ENCODE peak calls at places on chromosomes 3 and 15, in ten cellular contexts. One of them, this sample, is unnamed.

GRCh38 chr3:101531473-101532086 is 18.6 kb upstream of the SENP7 start:
- DNase-seq in EH: peak
- DNase-seq in EL: peak
- DNase-seq in Panc1: no peak
- DNase-seq in posterior cingulate gyrus: no peak
- DNase-seq in Caki2: no peak
- DNase-seq in ovary: no peak
- DNase-seq in stimulated activated CD8-positive, alpha-beta memory T cell treated with anti-CD3 and anti-CD28 coated beads, Interleukin-7, amount 100 ng/mL, for 1 hour: no peak
- DNase-seq in AG09319: no peak
- DNase-seq in neural crest cell: no peak
- DNase-seq in this sample: no peak

GRCh38 chr15:101044625-101045235 is 125.6 kb downstream of the LRRK1 start:
- DNase-seq in neural crest cell: no peak
- DNase-seq in EL: no peak
- DNase-seq in Caki2: no peak
- DNase-seq in AG09319: no peak
- DNase-seq in ovary: no peak
- DNase-seq in Panc1: no peak
- DNase-seq in posterior cingulate gyrus: no peak
- DNase-seq in stimulated activated CD8-positive, alpha-beta memory T cell treated with anti-CD3 and anti-CD28 coated beads, Interleukin-7, amount 100 ng/mL, for 1 hour: no peak
- DNase-seq in EH: no peak
- DNase-seq in this sample: no peak

GRCh38 chr3:187252311-187252710 is 39.2 kb downstream of the MASP1 start:
- DNase-seq in stimulated activated CD8-positive, alpha-beta memory T cell treated with anti-CD3 and anti-CD28 coated beads, Interleukin-7, amount 100 ng/mL, for 1 hour: no peak
- DNase-seq in neural crest cell: no peak
- DNase-seq in EH: no peak
- DNase-seq in EL: no peak
- DNase-seq in posterior cingulate gyrus: no peak
- DNase-seq in Panc1: no peak
- DNase-seq in ovary: no peak
- DNase-seq in Caki2: no peak
- DNase-seq in AG09319: no peak
- DNase-seq in this sample: no peak

GRCh38 chr15:44087578-44088190 is 107.4 kb downstream of the FRMD5 start:
- DNase-seq in Panc1: peak
- DNase-seq in AG09319: peak
- DNase-seq in ovary: no peak
- DNase-seq in Caki2: peak
- DNase-seq in EL: peak
- DNase-seq in posterior cingulate gyrus: no peak
- DNase-seq in EH: peak
- DNase-seq in stimulated activated CD8-positive, alpha-beta memory T cell treated with anti-CD3 and anti-CD28 coated beads, Interleukin-7, amount 100 ng/mL, for 1 hour: no peak
- DNase-seq in neural crest cell: no peak
- DNase-seq in this sample: no peak

GRCh38 chr3:158106773-158107461 is 697 bp upstream of the SHOX2 start:
- DNase-seq in stimulated activated CD8-positive, alpha-beta memory T cell treated with anti-CD3 and anti-CD28 coated beads, Interleukin-7, amount 100 ng/mL, for 1 hour: no peak
- DNase-seq in AG09319: no peak
- DNase-seq in EH: peak
- DNase-seq in Panc1: no peak
- DNase-seq in ovary: peak
- DNase-seq in Caki2: no peak
- DNase-seq in neural crest cell: peak
- DNase-seq in posterior cingulate gyrus: no peak
- DNase-seq in EL: peak
- DNase-seq in this sample: no peak

GRCh38 chr15:74628199-74628598 is 12.6 kb downstream of the CLK3 start:
- DNase-seq in Caki2: no peak
- DNase-seq in EH: no peak
- DNase-seq in ovary: no peak
- DNase-seq in AG09319: no peak
- DNase-seq in posterior cingulate gyrus: no peak
- DNase-seq in EL: no peak
- DNase-seq in Panc1: no peak
- DNase-seq in stimulated activated CD8-positive, alpha-beta memory T cell treated with anti-CD3 and anti-CD28 coated beads, Interleukin-7, amount 100 ng/mL, for 1 hour: no peak
- DNase-seq in neural crest cell: no peak
- DNase-seq in this sample: no peak

GRCh38 chr3:182357928-182358327 is 435.4 kb upstream of the ATP11B start:
- DNase-seq in neural crest cell: no peak
- DNase-seq in ovary: no peak
- DNase-seq in Panc1: no peak
- DNase-seq in stimulated activated CD8-positive, alpha-beta memory T cell treated with anti-CD3 and anti-CD28 coated beads, Interleukin-7, amount 100 ng/mL, for 1 hour: no peak
- DNase-seq in EL: no peak
- DNase-seq in posterior cingulate gyrus: no peak
- DNase-seq in EH: no peak
- DNase-seq in Caki2: no peak
- DNase-seq in AG09319: no peak
- DNase-seq in this sample: no peak

GRCh38 chr3:110397115-110397514 is 674.5 kb upstream of the NECTIN3 start:
- DNase-seq in posterior cingulate gyrus: no peak
- DNase-seq in EL: peak
- DNase-seq in ovary: no peak
- DNase-seq in Caki2: no peak
- DNase-seq in Panc1: no peak
- DNase-seq in AG09319: no peak
- DNase-seq in neural crest cell: no peak
- DNase-seq in EH: peak
- DNase-seq in stimulated activated CD8-positive, alpha-beta memory T cell treated with anti-CD3 and anti-CD28 coated beads, Interleukin-7, amount 100 ng/mL, for 1 hour: no peak
- DNase-seq in this sample: no peak

GRCh38 chr3:164940737-164941136 is 137.6 kb downstream of the SI start:
- DNase-seq in neural crest cell: no peak
- DNase-seq in AG09319: no peak
- DNase-seq in EL: no peak
- DNase-seq in stimulated activated CD8-positive, alpha-beta memory T cell treated with anti-CD3 and anti-CD28 coated beads, Interleukin-7, amount 100 ng/mL, for 1 hour: no peak
- DNase-seq in posterior cingulate gyrus: no peak
- DNase-seq in EH: no peak
- DNase-seq in Panc1: no peak
- DNase-seq in ovary: no peak
- DNase-seq in Caki2: peak
- DNase-seq in this sample: no peak

GRCh38 chr3:117873236-117873635 is 1161.4 kb downstream of the IGSF11 start:
- DNase-seq in ovary: peak
- DNase-seq in neural crest cell: no peak
- DNase-seq in posterior cingulate gyrus: peak
- DNase-seq in stimulated activated CD8-positive, alpha-beta memory T cell treated with anti-CD3 and anti-CD28 coated beads, Interleukin-7, amount 100 ng/mL, for 1 hour: no peak
- DNase-seq in AG09319: no peak
- DNase-seq in Panc1: no peak
- DNase-seq in EH: no peak
- DNase-seq in Caki2: no peak
- DNase-seq in EL: no peak
- DNase-seq in this sample: no peak

GRCh38 chr3:51734572-51734907 is 27.7 kb downstream of the GRM2 start:
- DNase-seq in EL: no peak
- DNase-seq in ovary: no peak
- DNase-seq in neural crest cell: no peak
- DNase-seq in Panc1: no peak
- DNase-seq in stimulated activated CD8-positive, alpha-beta memory T cell treated with anti-CD3 and anti-CD28 coated beads, Interleukin-7, amount 100 ng/mL, for 1 hour: no peak
- DNase-seq in Caki2: no peak
- DNase-seq in EH: no peak
- DNase-seq in AG09319: no peak
- DNase-seq in posterior cingulate gyrus: no peak
- DNase-seq in this sample: no peak

GRCh38 chr15:78203346-78204225 is 30.8 kb downstream of the ACSBG1 start:
- DNase-seq in Panc1: no peak
- DNase-seq in EL: no peak
- DNase-seq in AG09319: no peak
- DNase-seq in neural crest cell: no peak
- DNase-seq in ovary: no peak
- DNase-seq in Caki2: no peak
- DNase-seq in posterior cingulate gyrus: peak
- DNase-seq in stimulated activated CD8-positive, alpha-beta memory T cell treated with anti-CD3 and anti-CD28 coated beads, Interleukin-7, amount 100 ng/mL, for 1 hour: no peak
- DNase-seq in EH: no peak
- DNase-seq in this sample: no peak

GRCh38 chr3:43371494-43371893 is 85.2 kb downstream of the SNRK start:
- DNase-seq in ovary: no peak
- DNase-seq in posterior cingulate gyrus: no peak
- DNase-seq in AG09319: no peak
- DNase-seq in stimulated activated CD8-positive, alpha-beta memory T cell treated with anti-CD3 and anti-CD28 coated beads, Interleukin-7, amount 100 ng/mL, for 1 hour: no peak
- DNase-seq in EH: no peak
- DNase-seq in EL: no peak
- DNase-seq in neural crest cell: no peak
- DNase-seq in Panc1: no peak
- DNase-seq in Caki2: no peak
- DNase-seq in this sample: no peak

GRCh38 chr15:25245801-25246622 is 192.8 kb downstream of the UBE3A start:
- DNase-seq in neural crest cell: no peak
- DNase-seq in Caki2: no peak
- DNase-seq in ovary: peak
- DNase-seq in EL: no peak
- DNase-seq in posterior cingulate gyrus: no peak
- DNase-seq in EH: no peak
- DNase-seq in stimulated activated CD8-positive, alpha-beta memory T cell treated with anti-CD3 and anti-CD28 coated beads, Interleukin-7, amount 100 ng/mL, for 1 hour: no peak
- DNase-seq in AG09319: no peak
- DNase-seq in Panc1: no peak
- DNase-seq in this sample: no peak

GRCh38 chr3:163817015-163817414 is 1261.3 kb downstream of the SI start:
- DNase-seq in neural crest cell: no peak
- DNase-seq in posterior cingulate gyrus: no peak
- DNase-seq in AG09319: no peak
- DNase-seq in ovary: no peak
- DNase-seq in EH: no peak
- DNase-seq in Panc1: no peak
- DNase-seq in EL: no peak
- DNase-seq in Caki2: no peak
- DNase-seq in stimulated activated CD8-positive, alpha-beta memory T cell treated with anti-CD3 and anti-CD28 coated beads, Interleukin-7, amount 100 ng/mL, for 1 hour: no peak
- DNase-seq in this sample: no peak

GRCh38 chr15:55661431-55661830 is 73.3 kb upstream of the PYGO1 start:
- DNase-seq in posterior cingulate gyrus: no peak
- DNase-seq in stimulated activated CD8-positive, alpha-beta memory T cell treated with anti-CD3 and anti-CD28 coated beads, Interleukin-7, amount 100 ng/mL, for 1 hour: no peak
- DNase-seq in EH: peak
- DNase-seq in Panc1: no peak
- DNase-seq in neural crest cell: no peak
- DNase-seq in Caki2: no peak
- DNase-seq in ovary: no peak
- DNase-seq in AG09319: no peak
- DNase-seq in EL: no peak
- DNase-seq in this sample: no peak

GRCh38 chr15:76159282-76159681 is 99.5 kb downstream of the TMEM266 start:
- DNase-seq in ovary: no peak
- DNase-seq in stimulated activated CD8-positive, alpha-beta memory T cell treated with anti-CD3 and anti-CD28 coated beads, Interleukin-7, amount 100 ng/mL, for 1 hour: no peak
- DNase-seq in EL: no peak
- DNase-seq in posterior cingulate gyrus: no peak
- DNase-seq in EH: no peak
- DNase-seq in AG09319: no peak
- DNase-seq in Panc1: no peak
- DNase-seq in neural crest cell: no peak
- DNase-seq in Caki2: no peak
- DNase-seq in this sample: no peak

GRCh38 chr15:99014803-99015676 is 7.4 kb upstream of the PGPEP1L start:
- DNase-seq in EL: peak
- DNase-seq in AG09319: peak
- DNase-seq in posterior cingulate gyrus: no peak
- DNase-seq in neural crest cell: peak
- DNase-seq in ovary: peak
- DNase-seq in Panc1: no peak
- DNase-seq in Caki2: peak
- DNase-seq in EH: peak
- DNase-seq in stimulated activated CD8-positive, alpha-beta memory T cell treated with anti-CD3 and anti-CD28 coated beads, Interleukin-7, amount 100 ng/mL, for 1 hour: no peak
- DNase-seq in this sample: no peak

GRCh38 chr3:139303216-139303615 is 40.6 kb upstream of the MRPS22 start:
- DNase-seq in neural crest cell: no peak
- DNase-seq in EL: no peak
- DNase-seq in stimulated activated CD8-positive, alpha-beta memory T cell treated with anti-CD3 and anti-CD28 coated beads, Interleukin-7, amount 100 ng/mL, for 1 hour: no peak
- DNase-seq in Caki2: no peak
- DNase-seq in AG09319: no peak
- DNase-seq in Panc1: no peak
- DNase-seq in EH: no peak
- DNase-seq in posterior cingulate gyrus: no peak
- DNase-seq in ovary: no peak
- DNase-seq in this sample: no peak

GRCh38 chr3:94117729-94118128 is 54.9 kb downstream of the NSUN3 start:
- DNase-seq in ovary: no peak
- DNase-seq in AG09319: no peak
- DNase-seq in Caki2: no peak
- DNase-seq in stimulated activated CD8-positive, alpha-beta memory T cell treated with anti-CD3 and anti-CD28 coated beads, Interleukin-7, amount 100 ng/mL, for 1 hour: no peak
- DNase-seq in Panc1: no peak
- DNase-seq in EH: no peak
- DNase-seq in neural crest cell: no peak
- DNase-seq in posterior cingulate gyrus: no peak
- DNase-seq in EL: no peak
- DNase-seq in this sample: no peak

GRCh38 chr3:53846134-53846850 is at the start of the genes CHDH and IL17RB:
- DNase-seq in neural crest cell: peak
- DNase-seq in posterior cingulate gyrus: peak
- DNase-seq in stimulated activated CD8-positive, alpha-beta memory T cell treated with anti-CD3 and anti-CD28 coated beads, Interleukin-7, amount 100 ng/mL, for 1 hour: no peak
- DNase-seq in EH: peak
- DNase-seq in Caki2: peak
- DNase-seq in AG09319: no peak
- DNase-seq in ovary: peak
- DNase-seq in Panc1: no peak
- DNase-seq in EL: peak
- DNase-seq in this sample: peak

This sample was measured in amygdala.